ENCODE peak calls at places on chromosomes 7 and 10, in four cellular contexts. C is SK-N-SH, N is PC-3, A is GM23338. S is an unnamed sample.

GRCh38 chr7:84191261-84191660 is 3.3 kb downstream of the SEMA3A start:
- DNase-seq in C (no peak), N (peak), A (no peak), S (peak)

GRCh38 chr7:124784879-124785818 is 19.6 kb upstream of the GPR37 start:
- DNase-seq in C (peak), N (peak), A (peak), S (peak)

GRCh38 chr10:47031251-47031952 is 120.2 kb downstream of the PTPN20 start:
- DNase-seq in C (no peak), N (no peak), A (peak), S (peak)

GRCh38 chr7:311796-312195 is 21.8 kb downstream of the FOXL3 start:
- DNase-seq in C (no peak), N (no peak), A (no peak), S (no peak)

GRCh38 chr10:59905735-59906416 is 480 bp downstream of the CCDC6 start:
- DNase-seq in C (peak), N (no peak), A (no peak), S (no peak)

GRCh38 chr7:88218836-88219605 is 817 bp downstream of the SRI start:
- DNase-seq in C (peak), N (peak), A (peak), S (peak)

GRCh38 chr10:113273151-113273876 is 279.5 kb upstream of the HABP2 start:
- DNase-seq in C (no peak), N (no peak), A (peak), S (peak)

GRCh38 chr7:120272261-120272895 is 597 bp upstream of the KCND2 start:
- DNase-seq in C (peak), N (peak), A (peak), S (peak)

GRCh38 chr7:132240262-132240661 is 336.0 kb downstream of the PLXNA4 start:
- DNase-seq in C (no peak), N (no peak), A (no peak), S (no peak)

GRCh38 chr7:131381069-131381838 is 53.6 kb downstream of the MKLN1 start:
- DNase-seq in C (no peak), N (no peak), A (no peak), S (peak)

GRCh38 chr7:2738110-2738509 is 50.1 kb downstream of the AMZ1 start:
- DNase-seq in C (no peak), N (no peak), A (no peak), S (no peak)

GRCh38 chr7:55574062-55574717 is 1.9 kb upstream of the VOPP1 start:
- DNase-seq in C (no peak), N (no peak), A (no peak), S (peak)

GRCh38 chr10:48978318-48978717 is 38.7 kb upstream of the LRRC18 start:
- DNase-seq in C (no peak), N (no peak), A (no peak), S (no peak)

DNA sequence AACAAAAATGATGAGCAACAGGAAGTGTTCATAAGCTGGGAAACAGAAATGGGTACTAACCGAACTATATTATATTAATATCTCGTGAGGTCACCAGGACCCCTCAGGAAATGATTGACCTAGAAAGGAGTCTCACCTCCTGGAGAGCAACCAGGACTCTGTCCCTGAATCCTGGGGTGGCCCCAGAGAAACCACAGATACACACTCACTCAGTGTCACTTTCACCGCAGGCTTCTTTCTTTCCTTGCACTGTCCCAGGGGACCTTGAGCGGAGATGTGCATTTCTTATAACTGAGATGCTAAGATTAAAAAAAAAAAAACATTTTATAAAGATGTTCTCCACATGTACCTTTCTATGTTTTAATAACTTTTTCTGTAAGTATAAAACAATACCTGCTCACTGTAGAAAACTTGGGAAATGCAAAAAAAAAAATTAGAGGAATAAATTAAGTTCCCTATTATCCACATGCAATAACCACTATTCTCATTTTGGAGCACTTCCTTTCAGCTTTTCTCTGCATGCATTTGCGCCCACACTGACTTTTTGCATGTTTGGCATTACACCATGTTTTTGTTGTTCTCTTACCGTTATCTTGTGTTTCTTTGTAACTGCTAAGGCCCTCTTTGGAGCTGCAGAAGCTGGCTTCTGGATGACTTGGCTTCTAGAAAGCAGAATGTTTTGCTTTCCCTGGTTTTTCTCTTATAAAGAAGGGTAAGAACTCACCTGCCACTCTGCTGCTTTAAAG is 15.0 kb downstream of the NOD1 start:
- DNase-seq in C (no peak), N (no peak), A (no peak), S (no peak)
- TF ChIP-seq EZH2phosphoT487 in C (no peak), N (no peak), A (no peak), S (no peak)

GRCh38 chr7:35975851-35976454 is 175.1 kb downstream of the SEPTIN7 start:
- DNase-seq in C (peak), N (peak), A (peak), S (peak)
- TF ChIP-seq EZH2phosphoT487 in C (no peak), N (no peak), A (no peak), S (no peak)

DNA sequence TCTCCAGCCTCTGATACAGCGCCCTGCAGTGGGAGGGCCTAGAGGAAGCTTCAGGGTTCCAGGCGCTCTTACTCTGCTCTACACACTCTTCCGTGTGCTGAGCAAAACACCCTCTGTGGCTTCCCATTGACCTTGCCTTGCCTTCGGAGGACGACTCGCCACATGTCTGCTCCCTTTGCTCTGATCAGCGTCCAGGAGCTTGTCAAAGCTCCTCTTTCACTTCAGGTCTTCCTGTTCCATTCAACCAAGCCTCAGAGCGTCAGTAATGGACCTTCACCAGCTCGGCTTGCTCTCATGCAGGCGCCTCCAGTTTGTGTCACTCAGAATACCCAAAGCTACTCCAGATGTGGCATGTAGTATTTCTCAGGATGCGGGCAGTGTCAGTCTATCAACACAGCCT is 173.9 kb downstream of the ARID5B start:
- DNase-seq in C (no peak), N (no peak), A (no peak), S (no peak)
- TF ChIP-seq EZH2phosphoT487 in C (no peak), N (no peak), A (no peak), S (no peak)

GRCh38 chr10:87619705-87620104 is 40.0 kb upstream of the PAPSS2 start:
- DNase-seq in C (no peak), N (peak), A (no peak), S (peak)
- TF ChIP-seq EZH2phosphoT487 in C (no peak), N (no peak), A (no peak), S (no peak)

GRCh38 chr10:86204421-86205045 is 162.1 kb downstream of the GRID1 start:
- DNase-seq in C (no peak), N (no peak), A (no peak), S (no peak)
- TF ChIP-seq EZH2phosphoT487 in C (no peak), N (no peak), A (no peak), S (no peak)

DNA sequence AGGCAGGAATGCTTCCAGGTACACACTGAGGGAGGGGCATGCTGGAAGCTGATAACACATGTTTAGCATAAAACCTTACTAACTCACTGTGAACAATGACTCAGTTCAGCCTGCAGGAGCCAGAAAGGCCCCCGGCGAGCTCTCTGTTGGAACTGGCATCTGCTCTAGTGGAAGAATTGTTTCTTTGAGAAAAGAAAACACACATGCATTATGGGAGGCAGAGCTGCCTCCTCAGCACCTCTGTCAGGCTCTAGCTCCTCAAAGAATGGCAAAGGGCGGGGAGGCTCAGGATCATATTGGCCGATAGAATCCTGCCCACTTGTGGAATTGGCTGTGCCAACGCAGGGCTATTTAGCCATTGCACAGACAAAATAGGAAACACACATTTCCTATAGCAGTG is 338.3 kb downstream of the CXCL12 start:
- DNase-seq in C (no peak), N (peak), A (no peak), S (peak)
- TF ChIP-seq EZH2phosphoT487 in C (no peak), N (no peak), A (no peak), S (no peak)